ENCODE peak calls at places on chromosomes 7 and 10, in nine cellular contexts. U is fibroblast of lung; I is NCI-H2029; K is activated naive CD4-positive, alpha-beta T cell treated with anti-CD3 and anti-CD28 coated beads, Interleukin-2, amount 10 ng/mL, durations not matched to agents 7 days and 5 days; E is left lung; L is heart left ventricle; Y is GM10248; G is foreskin fibroblast; M is NCI-H510A. V is an unnamed sample.

GRCh38 chr7:5636914-5637313 is 144.5 kb downstream of the RNF216 start:
- DNase-seq in U (peak; percentile 93), I (no peak), K (no peak), E (no peak), L (peak; percentile 64), Y (no peak), G (peak; percentile 95), M (no peak), V (no peak)

GRCh38 chr7:104862719-104863118 is 151.3 kb upstream of the KMT2E start:
- DNase-seq in U (no peak), I (no peak), K (no peak), E (no peak), L (no peak), Y (no peak), G (peak; percentile 30), M (no peak), V (no peak)

GRCh38 chr10:71838264-71839211 is 12.5 kb downstream of the PSAP start:
- DNase-seq in U (peak; percentile 60), I (no peak), K (no peak), E (no peak), L (no peak), Y (no peak), G (peak; percentile 66), M (no peak), V (no peak)

GRCh38 chr7:148334959-148335577 is 255.5 kb upstream of the C7orf33 start:
- DNase-seq in U (peak; percentile 17), I (peak; percentile 49), K (no peak), E (no peak), L (no peak), Y (no peak), G (no peak), M (no peak), V (no peak)

GRCh38 chr10:35517431-35518181 is 87.5 kb upstream of the GJD4 start:
- DNase-seq in U (peak; percentile 38), I (no peak), K (no peak), E (no peak), L (no peak), Y (no peak), G (peak; percentile 70), M (no peak), V (no peak)

GRCh38 chr7:139153832-139154231 is 44.3 kb upstream of the ZC3HAV1 start:
- DNase-seq in U (peak; percentile 94), I (no peak), K (no peak), E (no peak), L (no peak), Y (no peak), G (peak; percentile 43), M (no peak), V (no peak)

GRCh38 chr7:131501422-131501821 is 55.0 kb downstream of the PODXL start:
- DNase-seq in U (peak; percentile 86), I (no peak), K (peak; percentile 75), E (no peak), L (no peak), Y (no peak), G (peak; percentile 70), M (no peak), V (peak; percentile 77)

GRCh38 chr7:30423793-30424505 is 54.6 kb downstream of the NOD1 start:
- DNase-seq in U (no peak), I (no peak), K (no peak), E (no peak), L (no peak), Y (no peak), G (no peak), M (no peak), V (no peak)

GRCh38 chr10:101569465-101569837 is 18.6 kb downstream of the POLL start:
- DNase-seq in U (no peak), I (no peak), K (no peak), E (no peak), L (no peak), Y (no peak), G (no peak), M (no peak), V (no peak)

GRCh38 chr7:30879139-30880089 is 32.2 kb upstream of the AQP1 start:
- DNase-seq in U (no peak), I (no peak), K (no peak), E (peak; percentile 32), L (no peak), Y (no peak), G (no peak), M (peak; percentile 38), V (no peak)

GRCh38 chr7:147245274-147245673 is 1128.7 kb downstream of the CNTNAP2 start:
- DNase-seq in U (no peak), I (peak; percentile 43), K (peak; percentile 24), E (peak; percentile 39), L (peak; percentile 8), Y (peak; percentile 37), G (peak; percentile 5), M (no peak), V (no peak)

GRCh38 chr7:23356726-23357125 is 57.6 kb downstream of the MALSU1 start:
- DNase-seq in U (peak; percentile 60), I (no peak), K (peak; percentile 36), E (no peak), L (no peak), Y (no peak), G (peak; percentile 49), M (no peak), V (no peak)

GRCh38 chr7:50213622-50214017 is 90.9 kb upstream of the IKZF1 start:
- DNase-seq in U (no peak), I (no peak), K (no peak), E (no peak), L (no peak), Y (no peak), G (no peak), M (no peak), V (no peak)

GRCh38 chr7:99748846-99749579 is 14.0 kb upstream of the CYP3A7 start:
- DNase-seq in U (no peak), I (no peak), K (no peak), E (no peak), L (no peak), Y (no peak), G (peak; percentile 4), M (no peak), V (no peak)

GRCh38 chr7:74289660-74290589 is 718 bp downstream of the CLIP2 start:
- DNase-seq in U (no peak), I (no peak), K (peak; percentile 35), E (peak; percentile 83), L (peak; percentile 46), Y (no peak), G (peak; percentile 77), M (no peak), V (no peak)

GRCh38 chr10:129888784-129889616 is 75.1 kb downstream of the EBF3 start:
- DNase-seq in U (no peak), I (no peak), K (peak; percentile 59), E (peak; percentile 82), L (peak; percentile 76), Y (peak; percentile 74), G (peak; percentile 50), M (no peak), V (peak; percentile 39)

GRCh38 chr7:102912742-102913141 is at the start of gene LRRC17:
- DNase-seq in U (peak; percentile 94), I (peak; percentile 78), K (no peak), E (no peak), L (peak; percentile 51), Y (no peak), G (peak; percentile 93), M (peak; percentile 14), V (no peak)

GRCh38 chr10:60536529-60537114 is 146.9 kb upstream of the ANK3 start:
- DNase-seq in U (peak; percentile 91), I (no peak), K (no peak), E (no peak), L (no peak), Y (no peak), G (peak; percentile 64), M (no peak), V (no peak)

GRCh38 chr7:40658731-40659130 is 523.9 kb downstream of the SUGCT start:
- DNase-seq in U (peak; percentile 50), I (no peak), K (no peak), E (no peak), L (no peak), Y (no peak), G (peak; percentile 74), M (no peak), V (no peak)

GRCh38 chr10:117547301-117548153 is 5.0 kb downstream of the EMX2 start:
- DNase-seq in U (no peak), I (no peak), K (no peak), E (no peak), L (no peak), Y (no peak), G (peak; percentile 16), M (no peak), V (no peak)

V was measured in activated CD4-positive, alpha-beta memory T cell treated with anti-CD3 and anti-CD28 coated beads, Interleukin-2, amount 10 ng/mL, durations not matched to agents 7 days and 5 days.